ENCODE peak calls at places on chromosome 14, in nine cellular contexts. One of them, this sample, is unnamed.

GRCh38 chr14:103872492-103873113 is 25.2 kb upstream of the PPP1R13B start:
- DNase-seq in endothelial cell of umbilical vein: no peak
- DNase-seq in right lobe of liver: no peak
- DNase-seq in sigmoid colon: no peak
- DNase-seq in breast epithelium: no peak
- DNase-seq in heart left ventricle: no peak
- DNase-seq in A549: no peak
- DNase-seq in uterus: no peak
- DNase-seq in upper lobe of left lung: no peak
- DNase-seq in this sample: no peak

GRCh38 chr14:28102814-28103213 is 663.8 kb upstream of the FOXG1 start:
- DNase-seq in A549: no peak
- DNase-seq in endothelial cell of umbilical vein: no peak
- DNase-seq in uterus: no peak
- DNase-seq in breast epithelium: no peak
- DNase-seq in heart left ventricle: no peak
- DNase-seq in sigmoid colon: no peak
- DNase-seq in upper lobe of left lung: no peak
- DNase-seq in right lobe of liver: no peak
- DNase-seq in this sample: no peak

GRCh38 chr14:26738571-26738970 is 140.7 kb upstream of the NOVA1 start:
- DNase-seq in upper lobe of left lung: no peak
- DNase-seq in A549: no peak
- DNase-seq in right lobe of liver: no peak
- DNase-seq in uterus: no peak
- DNase-seq in breast epithelium: no peak
- DNase-seq in sigmoid colon: no peak
- DNase-seq in heart left ventricle: no peak
- DNase-seq in endothelial cell of umbilical vein: peak; percentile 22
- DNase-seq in this sample: no peak

GRCh38 chr14:91310620-91311283 is 66.2 kb upstream of the GPR68 start:
- DNase-seq in A549: no peak
- DNase-seq in sigmoid colon: no peak
- DNase-seq in right lobe of liver: no peak
- DNase-seq in uterus: no peak
- DNase-seq in upper lobe of left lung: no peak
- DNase-seq in endothelial cell of umbilical vein: no peak
- DNase-seq in breast epithelium: no peak
- DNase-seq in heart left ventricle: no peak
- DNase-seq in this sample: no peak

GRCh38 chr14:94771906-94772468 is 2.1 kb upstream of the GSC start:
- DNase-seq in heart left ventricle: no peak
- DNase-seq in uterus: no peak
- DNase-seq in upper lobe of left lung: no peak
- DNase-seq in A549: no peak
- DNase-seq in breast epithelium: no peak
- DNase-seq in endothelial cell of umbilical vein: no peak
- DNase-seq in sigmoid colon: no peak
- DNase-seq in right lobe of liver: no peak
- DNase-seq in this sample: no peak

GRCh38 chr14:91963465-91963864 is 16.0 kb upstream of the FBLN5 start:
- DNase-seq in breast epithelium: no peak
- DNase-seq in right lobe of liver: no peak
- DNase-seq in uterus: no peak
- DNase-seq in sigmoid colon: no peak
- DNase-seq in A549: no peak
- DNase-seq in upper lobe of left lung: no peak
- DNase-seq in endothelial cell of umbilical vein: no peak
- DNase-seq in heart left ventricle: no peak
- DNase-seq in this sample: no peak

GRCh38 chr14:31426663-31427062 is 6.3 kb upstream of the HEATR5A start:
- DNase-seq in sigmoid colon: no peak
- DNase-seq in right lobe of liver: no peak
- DNase-seq in upper lobe of left lung: no peak
- DNase-seq in endothelial cell of umbilical vein: no peak
- DNase-seq in A549: no peak
- DNase-seq in uterus: no peak
- DNase-seq in breast epithelium: no peak
- DNase-seq in heart left ventricle: no peak
- DNase-seq in this sample: no peak

GRCh38 chr14:29236848-29237247 is 470.3 kb downstream of the FOXG1 start:
- DNase-seq in breast epithelium: no peak
- DNase-seq in upper lobe of left lung: no peak
- DNase-seq in sigmoid colon: no peak
- DNase-seq in A549: no peak
- DNase-seq in endothelial cell of umbilical vein: peak; percentile 80
- DNase-seq in right lobe of liver: no peak
- DNase-seq in heart left ventricle: no peak
- DNase-seq in uterus: no peak
- DNase-seq in this sample: no peak

DNA sequence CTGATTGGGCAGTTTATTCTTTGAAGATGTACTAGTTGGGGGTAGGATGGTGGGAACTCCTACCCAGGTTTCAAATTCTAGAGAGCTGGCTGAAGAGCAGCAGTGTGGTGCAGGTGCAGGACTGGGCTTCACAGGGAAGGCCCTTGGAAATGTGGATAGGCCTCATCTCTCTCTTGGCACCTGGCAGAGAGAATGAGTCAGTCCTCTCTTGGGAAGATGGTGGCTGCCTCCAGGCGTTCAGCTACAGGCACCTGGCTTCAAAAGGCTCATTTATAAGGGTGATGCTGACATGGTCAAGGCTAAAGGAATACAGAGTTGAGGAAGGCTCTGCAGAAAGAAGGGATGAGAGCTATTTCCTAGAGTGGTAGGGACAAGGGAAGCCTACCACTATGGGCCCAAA is 179.7 kb upstream of the VASH1 start:
- DNase-seq in upper lobe of left lung: no peak
- DNase-seq in A549: no peak
- DNase-seq in right lobe of liver: no peak
- DNase-seq in uterus: no peak
- DNase-seq in endothelial cell of umbilical vein: no peak
- DNase-seq in breast epithelium: no peak
- DNase-seq in sigmoid colon: no peak
- DNase-seq in heart left ventricle: no peak
- DNase-seq in this sample: no peak
- H3K4me3 ChIP-seq in upper lobe of left lung: no peak overlapping the region
- H3K4me3 ChIP-seq in A549: no peak overlapping the region
- H3K4me3 ChIP-seq in right lobe of liver: no peak overlapping the region
- H3K4me3 ChIP-seq in uterus: no peak overlapping the region
- H3K4me3 ChIP-seq in endothelial cell of umbilical vein: no peak overlapping the region
- H3K4me3 ChIP-seq in breast epithelium: no peak overlapping the region
- H3K4me3 ChIP-seq in sigmoid colon: no peak overlapping the region
- H3K4me3 ChIP-seq in heart left ventricle: no peak overlapping the region
- H3K4me3 ChIP-seq in this sample: no peak overlapping the region

DNA sequence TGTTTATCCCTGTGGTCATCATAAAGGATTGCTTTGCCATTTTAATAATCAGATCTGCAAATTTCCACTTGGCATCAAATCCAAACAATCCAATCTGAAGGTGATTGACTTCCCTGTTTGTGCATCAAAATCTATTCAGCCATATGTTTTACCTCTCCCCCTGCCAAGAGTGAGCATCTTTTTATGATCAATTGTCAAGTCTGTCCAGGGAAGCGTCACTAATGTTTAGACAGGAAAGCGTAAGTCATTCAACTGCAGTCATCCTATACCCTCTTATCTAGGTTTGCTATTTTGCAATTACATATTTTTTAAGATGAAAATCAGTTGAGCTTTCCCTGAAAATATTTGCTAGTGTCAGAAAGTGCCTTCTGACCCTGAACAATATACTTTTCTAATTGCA is 1224.1 kb upstream of the SEL1L start:
- DNase-seq in breast epithelium: no peak
- DNase-seq in upper lobe of left lung: no peak
- DNase-seq in heart left ventricle: no peak
- DNase-seq in right lobe of liver: no peak
- DNase-seq in uterus: no peak
- DNase-seq in endothelial cell of umbilical vein: no peak
- DNase-seq in A549: no peak
- DNase-seq in sigmoid colon: no peak
- DNase-seq in this sample: no peak
- TF ChIP-seq POLR2A in breast epithelium: no peak
- TF ChIP-seq POLR2A in upper lobe of left lung: no peak
- TF ChIP-seq POLR2A in heart left ventricle: no peak
- TF ChIP-seq POLR2A in right lobe of liver: no peak
- TF ChIP-seq POLR2A in uterus: no peak
- TF ChIP-seq POLR2A in endothelial cell of umbilical vein: no peak
- TF ChIP-seq POLR2A in A549: no peak
- TF ChIP-seq POLR2A in sigmoid colon: no peak
- TF ChIP-seq POLR2A in this sample: no peak

GRCh38 chr14:65846469-65846868 is 433.9 kb downstream of the FUT8 start:
- DNase-seq in heart left ventricle: no peak
- DNase-seq in right lobe of liver: no peak
- DNase-seq in sigmoid colon: no peak
- DNase-seq in endothelial cell of umbilical vein: no peak
- DNase-seq in A549: no peak
- DNase-seq in breast epithelium: no peak
- DNase-seq in upper lobe of left lung: no peak
- DNase-seq in uterus: no peak
- DNase-seq in this sample: no peak
- H3K4me3 ChIP-seq in heart left ventricle: no peak overlapping the region
- H3K4me3 ChIP-seq in right lobe of liver: no peak overlapping the region
- H3K4me3 ChIP-seq in sigmoid colon: no peak overlapping the region
- H3K4me3 ChIP-seq in endothelial cell of umbilical vein: no peak overlapping the region
- H3K4me3 ChIP-seq in A549: no peak overlapping the region
- H3K4me3 ChIP-seq in breast epithelium: no peak overlapping the region
- H3K4me3 ChIP-seq in upper lobe of left lung: no peak overlapping the region
- H3K4me3 ChIP-seq in uterus: no peak overlapping the region
- H3K4me3 ChIP-seq in this sample: no peak overlapping the region

GRCh38 chr14:96039633-96040311 is 610 bp downstream of the C14orf132 start:
- DNase-seq in A549: peak; percentile 24
- DNase-seq in breast epithelium: no peak
- DNase-seq in right lobe of liver: peak; percentile 47
- DNase-seq in uterus: peak; percentile 37
- DNase-seq in endothelial cell of umbilical vein: peak; percentile 14
- DNase-seq in heart left ventricle: peak; percentile 15
- DNase-seq in sigmoid colon: peak; percentile 70
- DNase-seq in upper lobe of left lung: peak; percentile 35
- DNase-seq in this sample: no peak
- TF ChIP-seq POLR2A in A549: no peak
- TF ChIP-seq POLR2A in breast epithelium: no peak
- TF ChIP-seq POLR2A in right lobe of liver: no peak
- TF ChIP-seq POLR2A in uterus: no peak
- TF ChIP-seq POLR2A in endothelial cell of umbilical vein: no peak
- TF ChIP-seq POLR2A in heart left ventricle: no peak
- TF ChIP-seq POLR2A in sigmoid colon: no peak
- TF ChIP-seq POLR2A in upper lobe of left lung: no peak
- TF ChIP-seq POLR2A in this sample: no peak

GRCh38 chr14:64364907-64365306 is 23.2 kb upstream of the MTHFD1 start:
- DNase-seq in right lobe of liver: no peak
- DNase-seq in sigmoid colon: no peak
- DNase-seq in A549: no peak
- DNase-seq in uterus: no peak
- DNase-seq in endothelial cell of umbilical vein: no peak
- DNase-seq in upper lobe of left lung: no peak
- DNase-seq in heart left ventricle: no peak
- DNase-seq in breast epithelium: no peak
- DNase-seq in this sample: no peak

GRCh38 chr14:64363265-64363840 is 24.8 kb upstream of the MTHFD1 start:
- DNase-seq in endothelial cell of umbilical vein: peak; percentile 9
- DNase-seq in right lobe of liver: no peak
- DNase-seq in breast epithelium: no peak
- DNase-seq in heart left ventricle: no peak
- DNase-seq in A549: no peak
- DNase-seq in upper lobe of left lung: no peak
- DNase-seq in sigmoid colon: no peak
- DNase-seq in uterus: no peak
- DNase-seq in this sample: no peak
- H3K4me3 ChIP-seq in endothelial cell of umbilical vein: no peak overlapping the region
- H3K4me3 ChIP-seq in right lobe of liver: no peak overlapping the region
- H3K4me3 ChIP-seq in breast epithelium: no peak overlapping the region
- H3K4me3 ChIP-seq in heart left ventricle: no peak overlapping the region
- H3K4me3 ChIP-seq in A549: no peak overlapping the region
- H3K4me3 ChIP-seq in upper lobe of left lung: no peak overlapping the region
- H3K4me3 ChIP-seq in sigmoid colon: no peak overlapping the region
- H3K4me3 ChIP-seq in uterus: no peak overlapping the region
- H3K4me3 ChIP-seq in this sample: no peak overlapping the region

This sample was measured in lower leg skin.